ENCODE peak calls at places on chromosomes 1 and 21, in nine cellular contexts. X is HTR-8/SVneo, G is NCI-H1105 treated with DMSO at 0.1 percent for 48 hours, I is HAP-1, L is left colon, Q is retinal pigment epithelial cell, B is amygdala, W is glutamatergic neuron, F is mammary epithelial cell. Z is an unnamed sample.

GRCh38 chr1:201896951-201897391 is 8.3 kb downstream of the SHISA4 start:
- DNase-seq in G (no peak), I (no peak), L (peak), Q (no peak), B (no peak), X (no peak), W (no peak), F (peak), Z (no peak)

GRCh38 chr21:32319012-32319411 is 20.4 kb downstream of the MRAP start:
- DNase-seq in Q (no peak), G (no peak), I (no peak), X (no peak), L (no peak), B (no peak), W (no peak), F (no peak), Z (no peak)

GRCh38 chr1:112696578-112697320 is 10.2 kb downstream of the RHOC start:
- DNase-seq in I (no peak), Q (no peak), F (no peak), X (no peak), G (no peak), W (no peak), L (no peak), B (no peak), Z (no peak)

GRCh38 chr21:39397651-39398385 is 47.8 kb downstream of the LCA5L start:
- DNase-seq in W (no peak), B (no peak), Q (no peak), X (no peak), G (no peak), L (no peak), F (peak), I (no peak), Z (no peak)

GRCh38 chr21:37683396-37684114 is 232.7 kb downstream of the KCNJ6 start:
- DNase-seq in Q (no peak), L (no peak), F (no peak), G (no peak), X (no peak), I (no peak), B (no peak), W (no peak), Z (no peak)

GRCh38 chr1:51073456-51073855 is 28.6 kb upstream of the C1orf185 start:
- DNase-seq in G (peak), I (no peak), X (no peak), B (no peak), F (no peak), L (no peak), W (no peak), Q (no peak), Z (peak)

GRCh38 chr1:3026581-3027511 is 5.6 kb downstream of the ACTRT2 start:
- DNase-seq in L (peak), B (no peak), Q (no peak), G (no peak), X (no peak), W (no peak), I (no peak), F (no peak), Z (no peak)

GRCh38 chr1:248817065-248817464 is 8.7 kb downstream of the SH3BP5L start:
- DNase-seq in G (no peak), F (no peak), W (no peak), B (no peak), I (no peak), Q (no peak), X (no peak), L (no peak), Z (no peak)

GRCh38 chr1:163820748-163821147 is 499.0 kb downstream of the NUF2 start:
- DNase-seq in F (no peak), B (no peak), W (no peak), Q (no peak), L (no peak), X (no peak), I (no peak), G (no peak), Z (no peak)

GRCh38 chr1:7989762-7990428 is 28.4 kb downstream of the PARK7 start:
- DNase-seq in L (no peak), G (no peak), W (no peak), I (no peak), F (no peak), Q (no peak), B (no peak), X (no peak), Z (no peak)

GRCh38 chr1:40049745-40050144 is 9.2 kb downstream of the CAP1 start:
- DNase-seq in W (no peak), X (no peak), Q (peak), L (no peak), I (no peak), G (no peak), F (no peak), B (no peak), Z (no peak)

GRCh38 chr1:172680733-172681275 is 21.9 kb downstream of the FASLG start:
- DNase-seq in X (no peak), W (no peak), F (no peak), L (no peak), B (no peak), G (no peak), Q (no peak), I (no peak), Z (no peak)

GRCh38 chr1:77347646-77348045 is 65.8 kb downstream of the AK5 start:
- DNase-seq in I (no peak), G (no peak), W (no peak), Q (no peak), F (peak), X (peak), B (no peak), L (no peak), Z (no peak)

GRCh38 chr21:32135401-32136363 is 143.2 kb downstream of the MIS18A start:
- DNase-seq in Q (no peak), I (no peak), G (no peak), F (no peak), L (no peak), X (no peak), B (no peak), W (no peak), Z (no peak)

GRCh38 chr1:203625623-203626189 is 926 bp upstream of the ATP2B4 start:
- DNase-seq in F (peak), Q (no peak), I (no peak), B (no peak), X (peak), G (peak), W (no peak), L (peak), Z (peak)

GRCh38 chr1:222263791-222264190 is 284.1 kb downstream of the HHIPL2 start:
- DNase-seq in F (no peak), G (no peak), Q (no peak), B (no peak), L (no peak), I (no peak), X (no peak), W (no peak), Z (no peak)